ENCODE peak calls at places on chromosomes 6 and 20, in nine cellular contexts. A, S, R, K, G, F, I, E and N are unnamed samples.

GRCh38 chr6:7241709-7242645 is 71.0 kb downstream of the SSR1 start:
- DNase-seq in A (no peak), S (peak; percentile 41), R (peak; percentile 48), K (no peak), G (no peak), F (no peak), I (peak; percentile 70), E (no peak), N (no peak)

GRCh38 chr6:42572523-42572922 is 8.7 kb downstream of the UBR2 start:
- DNase-seq in A (no peak), S (no peak), R (no peak), K (no peak), G (no peak), F (no peak), I (no peak), E (no peak), N (no peak)

GRCh38 chr20:44134897-44135810 is 51.8 kb downstream of the JPH2 start:
- DNase-seq in A (no peak), S (no peak), R (no peak), K (no peak), G (no peak), F (no peak), I (no peak), E (peak; percentile 45), N (no peak)

GRCh38 chr6:33781105-33781975 is 7.6 kb downstream of the LEMD2 start:
- DNase-seq in A (no peak), S (no peak), R (no peak), K (peak; percentile 93), G (no peak), F (no peak), I (no peak), E (no peak), N (no peak)

GRCh38 chr20:51067792-51068191 is 44.9 kb upstream of the KCNG1 start:
- DNase-seq in A (no peak), S (no peak), R (no peak), K (no peak), G (no peak), F (no peak), I (no peak), E (no peak), N (no peak)

GRCh38 chr6:42017021-42017643 is 33.2 kb upstream of the TAF8 start:
- DNase-seq in A (no peak), S (no peak), R (peak; percentile 90), K (no peak), G (no peak), F (no peak), I (no peak), E (no peak), N (peak; percentile 23)

GRCh38 chr6:34529665-34530327 is 26.3 kb downstream of the SPDEF start:
- DNase-seq in A (peak; percentile 54), S (peak; percentile 44), R (no peak), K (no peak), G (no peak), F (peak; percentile 42), I (peak; percentile 76), E (no peak), N (no peak)

GRCh38 chr20:25065625-25066338 is 7.8 kb upstream of the ACSS1 start:
- DNase-seq in A (peak; percentile 69), S (no peak), R (peak; percentile 52), K (no peak), G (peak; percentile 74), F (peak; percentile 64), I (peak; percentile 73), E (no peak), N (no peak)

GRCh38 chr6:73983367-73983766 is 287.4 kb downstream of the CD109 start:
- DNase-seq in A (no peak), S (no peak), R (peak; percentile 65), K (no peak), G (no peak), F (no peak), I (no peak), E (no peak), N (no peak)

GRCh38 chr6:166460473-166461437 is 78.0 kb upstream of the MPC1 start:
- DNase-seq in A (no peak), S (no peak), R (peak; percentile 8), K (no peak), G (no peak), F (no peak), I (no peak), E (no peak), N (peak; percentile 80)

DNA sequence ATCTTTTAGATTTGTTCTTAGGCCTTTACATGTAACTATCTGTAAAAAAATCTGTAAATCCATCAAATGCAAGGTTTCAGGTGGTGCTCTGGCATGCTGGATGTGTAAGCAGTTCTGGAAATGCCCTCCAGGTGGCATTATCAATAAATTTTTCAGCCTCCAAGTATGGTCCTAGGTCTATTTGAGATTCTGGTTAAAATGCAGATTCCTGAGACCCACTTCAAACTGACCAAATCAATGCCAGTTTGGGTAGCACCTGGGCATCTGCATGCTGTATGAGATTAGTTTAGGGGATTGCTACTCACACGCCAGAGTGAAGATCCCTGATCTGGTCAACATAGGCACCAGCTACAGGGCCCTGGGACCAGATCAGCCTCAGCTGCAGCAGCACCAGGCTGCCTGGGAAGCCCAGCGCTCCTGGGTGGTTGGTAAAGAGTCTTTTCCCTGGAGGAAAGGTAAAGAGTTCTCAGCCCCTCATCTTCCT is 507.3 kb upstream of the CITED2 start:
- DNase-seq in A (peak; percentile 34), S (no peak), R (peak; percentile 53), K (peak; percentile 53), G (peak; percentile 26), F (no peak), I (no peak), E (peak; percentile 47), N (peak; percentile 37)
- H3K4me1 ChIP-seq in A (no peaks in the 10 kb centered on the region), S (peaks cover 17% of the 10 kb centered on the region), R (peaks cover 13% of the 10 kb centered on the region), K (peaks cover 6% of the 10 kb centered on the region), G (peaks cover 4% of the 10 kb centered on the region), F (peaks cover 25% of the 10 kb centered on the region), I (peaks cover 9% of the 10 kb centered on the region), E (peaks cover 26% of the 10 kb centered on the region), N (peaks cover 14% of the 10 kb centered on the region)

DNA sequence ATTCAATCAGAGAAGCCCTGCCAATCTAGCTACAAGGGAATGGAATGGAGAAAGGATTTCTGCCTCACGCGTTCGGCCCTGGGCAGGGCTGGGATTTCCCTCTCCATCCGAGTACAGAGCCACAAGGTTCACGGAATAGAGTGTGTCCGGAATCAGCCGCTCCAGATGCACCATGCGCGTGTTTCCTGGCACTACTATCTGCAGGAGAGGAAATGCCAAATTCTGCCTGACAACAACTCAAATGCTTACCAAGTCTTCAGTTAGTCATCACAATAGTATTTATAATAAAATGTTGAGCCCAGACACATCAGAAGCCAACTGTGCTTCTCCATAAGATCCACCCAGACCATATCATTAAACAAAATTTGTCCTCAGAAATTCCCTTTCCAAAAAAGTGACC is 75.1 kb downstream of the COL12A1 start:
- DNase-seq in A (no peak), S (no peak), R (peak; percentile 76), K (no peak), G (peak; percentile 36), F (no peak), I (no peak), E (no peak), N (no peak)
- TF ChIP-seq CTCF in A (no peak), S (no peak), R (no peak), K (no peak), G (no peak), F (no peak), I (no peak), E (no peak), N (no peak)

GRCh38 chr20:32551693-32552092 is 33.4 kb downstream of the NOL4L start:
- DNase-seq in A (no peak), S (no peak), R (no peak), K (no peak), G (no peak), F (no peak), I (no peak), E (no peak), N (no peak)
- H3K4me1 ChIP-seq in A (no peaks in the 10 kb centered on the region), S (no peaks in the 10 kb centered on the region), R (no peaks in the 10 kb centered on the region), K (no peaks in the 10 kb centered on the region), G (no peaks in the 10 kb centered on the region), F (no peaks in the 10 kb centered on the region), I (no peaks in the 10 kb centered on the region), E (no peaks in the 10 kb centered on the region), N (peaks cover 4% of the 10 kb centered on the region)

GRCh38 chr20:37757550-37757949 is 63.7 kb downstream of the CTNNBL1 start:
- DNase-seq in A (no peak), S (no peak), R (no peak), K (no peak), G (no peak), F (no peak), I (no peak), E (peak; percentile 16), N (peak; percentile 35)
- TF ChIP-seq CTCF in A (no peak), S (no peak), R (no peak), K (peak; percentile 38), G (no peak), F (peak; percentile 36), I (no peak), E (no peak), N (peak; percentile 55)

GRCh38 chr6:118638288-118638687 is 13.1 kb downstream of the CEP85L start:
- DNase-seq in A (no peak), S (no peak), R (no peak), K (no peak), G (no peak), F (no peak), I (no peak), E (no peak), N (no peak)
- H3K4me1 ChIP-seq in A (no peaks in the 10 kb centered on the region), S (peaks cover 8% of the 10 kb centered on the region), R (no peaks in the 10 kb centered on the region), K (no peaks in the 10 kb centered on the region), G (peaks cover 3% of the 10 kb centered on the region), F (peaks cover 39% of the 10 kb centered on the region), I (peaks cover 82% of the 10 kb centered on the region), E (peaks cover 6% of the 10 kb centered on the region), N (peaks cover 6% of the 10 kb centered on the region)

GRCh38 chr20:38187512-38187911 is 22.4 kb upstream of the TGM2 start:
- DNase-seq in A (no peak), S (peak; percentile 69), R (peak; percentile 43), K (peak; percentile 60), G (no peak), F (no peak), I (no peak), E (peak; percentile 43), N (no peak)
- TF ChIP-seq CTCF in A (no peak), S (peak; percentile 17), R (peak; percentile 14), K (peak; percentile 56), G (no peak), F (no peak), I (no peak), E (peak; percentile 16), N (peak; percentile 25)